ENCODE peak calls at places on chromosomes 1 and 21, in six cellular contexts. One of them, this sample, is unnamed.

GRCh38 chr1:38662141-38662540 is 197.4 kb downstream of the RRAGC start:
- DNase-seq in fibroblast of lung: no peak
- DNase-seq in T-helper 9 cell: no peak
- DNase-seq in NCI-H1436: no peak
- DNase-seq in cerebellum: no peak
- DNase-seq in Right ventricle myocardium superior: no peak
- DNase-seq in this sample: no peak

GRCh38 chr1:53089478-53090226 is 27.6 kb downstream of the PODN start:
- DNase-seq in Right ventricle myocardium superior: no peak
- DNase-seq in T-helper 9 cell: no peak
- DNase-seq in cerebellum: no peak
- DNase-seq in fibroblast of lung: peak; percentile 25
- DNase-seq in NCI-H1436: no peak
- DNase-seq in this sample: no peak

GRCh38 chr1:209600541-209600940 is 17.0 kb downstream of the CAMK1G start:
- DNase-seq in NCI-H1436: no peak
- DNase-seq in cerebellum: no peak
- DNase-seq in T-helper 9 cell: no peak
- DNase-seq in fibroblast of lung: no peak
- DNase-seq in Right ventricle myocardium superior: no peak
- DNase-seq in this sample: no peak

GRCh38 chr1:19596719-19597462 is 47.2 kb upstream of the NBL1 start:
- DNase-seq in fibroblast of lung: peak; percentile 98
- DNase-seq in T-helper 9 cell: peak; percentile 96
- DNase-seq in Right ventricle myocardium superior: peak; percentile 97
- DNase-seq in cerebellum: peak; percentile 97
- DNase-seq in NCI-H1436: peak; percentile 94
- DNase-seq in this sample: peak; percentile 97

GRCh38 chr1:67752306-67752705 is 67.3 kb downstream of the GADD45A start:
- DNase-seq in fibroblast of lung: no peak
- DNase-seq in NCI-H1436: no peak
- DNase-seq in T-helper 9 cell: no peak
- DNase-seq in cerebellum: no peak
- DNase-seq in Right ventricle myocardium superior: no peak
- DNase-seq in this sample: no peak

GRCh38 chr1:8357329-8358101 is 39.6 kb downstream of the SLC45A1 start:
- DNase-seq in cerebellum: no peak
- DNase-seq in Right ventricle myocardium superior: no peak
- DNase-seq in T-helper 9 cell: no peak
- DNase-seq in fibroblast of lung: no peak
- DNase-seq in NCI-H1436: no peak
- DNase-seq in this sample: no peak

GRCh38 chr1:7046314-7046713 is 261.1 kb downstream of the CAMTA1 start:
- DNase-seq in fibroblast of lung: peak; percentile 55
- DNase-seq in cerebellum: no peak
- DNase-seq in T-helper 9 cell: no peak
- DNase-seq in NCI-H1436: no peak
- DNase-seq in Right ventricle myocardium superior: no peak
- DNase-seq in this sample: no peak

GRCh38 chr1:6614019-6614952 is 755 bp downstream of the PHF13 start:
- DNase-seq in Right ventricle myocardium superior: peak; percentile 71
- DNase-seq in T-helper 9 cell: peak; percentile 47
- DNase-seq in NCI-H1436: no peak
- DNase-seq in cerebellum: peak; percentile 41
- DNase-seq in fibroblast of lung: no peak
- DNase-seq in this sample: no peak

GRCh38 chr21:45480701-45481500 is 61.3 kb downstream of the SLC19A1 start:
- DNase-seq in fibroblast of lung: no peak
- DNase-seq in NCI-H1436: no peak
- DNase-seq in T-helper 9 cell: no peak
- DNase-seq in cerebellum: no peak
- DNase-seq in Right ventricle myocardium superior: no peak
- DNase-seq in this sample: no peak

GRCh38 chr1:225763815-225764548 is 13.6 kb upstream of the SRP9 start:
- DNase-seq in fibroblast of lung: peak; percentile 82
- DNase-seq in NCI-H1436: no peak
- DNase-seq in T-helper 9 cell: no peak
- DNase-seq in Right ventricle myocardium superior: no peak
- DNase-seq in cerebellum: peak; percentile 38
- DNase-seq in this sample: no peak

GRCh38 chr1:12125422-12126355 is 41.1 kb upstream of the TNFRSF1B start:
- DNase-seq in T-helper 9 cell: no peak
- DNase-seq in cerebellum: no peak
- DNase-seq in fibroblast of lung: no peak
- DNase-seq in NCI-H1436: no peak
- DNase-seq in Right ventricle myocardium superior: no peak
- DNase-seq in this sample: no peak

GRCh38 chr1:2208309-2209239 is 14.0 kb upstream of the FAAP20 start:
- DNase-seq in NCI-H1436: no peak
- DNase-seq in fibroblast of lung: peak; percentile 89
- DNase-seq in T-helper 9 cell: no peak
- DNase-seq in cerebellum: no peak
- DNase-seq in Right ventricle myocardium superior: peak; percentile 66
- DNase-seq in this sample: no peak

GRCh38 chr1:151773698-151774097 is 10.4 kb upstream of the MRPL9 start:
- DNase-seq in T-helper 9 cell: no peak
- DNase-seq in Right ventricle myocardium superior: no peak
- DNase-seq in NCI-H1436: no peak
- DNase-seq in cerebellum: no peak
- DNase-seq in fibroblast of lung: no peak
- DNase-seq in this sample: no peak

GRCh38 chr1:17140279-17140678 is 21.0 kb upstream of the PADI2 start:
- DNase-seq in NCI-H1436: no peak
- DNase-seq in T-helper 9 cell: no peak
- DNase-seq in cerebellum: no peak
- DNase-seq in Right ventricle myocardium superior: no peak
- DNase-seq in fibroblast of lung: no peak
- DNase-seq in this sample: no peak

This sample was measured in NCI-H1105.